ENCODE peak calls at places on chromosomes 4 and X, in eight cellular contexts. One of them, this sample, is unnamed.

GRCh38 chr4:75030028-75030427 is 97.1 kb downstream of the PARM1 start:
- DNase-seq in HCT116: no peak
- DNase-seq in iPS DF 6.9: no peak
- DNase-seq in CD8-positive, alpha-beta T cell: no peak
- DNase-seq in CD8-positive, alpha-beta memory T cell: no peak
- DNase-seq in kidney: no peak
- DNase-seq in naive thymus-derived CD4-positive, alpha-beta T cell: no peak
- DNase-seq in uterus: no peak
- DNase-seq in this sample: no peak

GRCh38 chrX:49664824-49665223 is 31.0 kb downstream of the PAGE1 start:
- DNase-seq in HCT116: no peak
- DNase-seq in iPS DF 6.9: no peak
- DNase-seq in CD8-positive, alpha-beta T cell: no peak
- DNase-seq in CD8-positive, alpha-beta memory T cell: no peak
- DNase-seq in kidney: no peak
- DNase-seq in naive thymus-derived CD4-positive, alpha-beta T cell: no peak
- DNase-seq in uterus: no peak
- DNase-seq in this sample: no peak

GRCh38 chrX:48761674-48762471 is at the start of gene GLOD5:
- DNase-seq in HCT116: peak; percentile 35
- DNase-seq in iPS DF 6.9: peak; percentile 35
- DNase-seq in CD8-positive, alpha-beta T cell: no peak
- DNase-seq in CD8-positive, alpha-beta memory T cell: no peak
- DNase-seq in kidney: no peak
- DNase-seq in naive thymus-derived CD4-positive, alpha-beta T cell: no peak
- DNase-seq in uterus: no peak
- DNase-seq in this sample: no peak

GRCh38 chr4:156547439-156547838 is 424.2 kb downstream of the PDGFC start:
- DNase-seq in HCT116: no peak
- DNase-seq in iPS DF 6.9: no peak
- DNase-seq in CD8-positive, alpha-beta T cell: no peak
- DNase-seq in CD8-positive, alpha-beta memory T cell: no peak
- DNase-seq in kidney: no peak
- DNase-seq in naive thymus-derived CD4-positive, alpha-beta T cell: no peak
- DNase-seq in uterus: no peak
- DNase-seq in this sample: no peak

GRCh38 chrX:57286507-57287251 is at the start of gene FAAH2:
- DNase-seq in HCT116: peak; percentile 90
- DNase-seq in iPS DF 6.9: no peak
- DNase-seq in CD8-positive, alpha-beta T cell: peak; percentile 18
- DNase-seq in CD8-positive, alpha-beta memory T cell: peak; percentile 56
- DNase-seq in kidney: peak; percentile 86
- DNase-seq in naive thymus-derived CD4-positive, alpha-beta T cell: peak; percentile 62
- DNase-seq in uterus: no peak
- DNase-seq in this sample: no peak

GRCh38 chrX:2710496-2710895 is 19.4 kb downstream of the CD99 start:
- DNase-seq in HCT116: no peak
- DNase-seq in iPS DF 6.9: no peak
- DNase-seq in CD8-positive, alpha-beta T cell: no peak
- DNase-seq in CD8-positive, alpha-beta memory T cell: peak; percentile 26
- DNase-seq in kidney: no peak
- DNase-seq in naive thymus-derived CD4-positive, alpha-beta T cell: no peak
- DNase-seq in uterus: no peak
- DNase-seq in this sample: no peak

GRCh38 chrX:42533761-42534160 is 244.2 kb downstream of the PPP1R2C start:
- DNase-seq in HCT116: no peak
- DNase-seq in iPS DF 6.9: no peak
- DNase-seq in CD8-positive, alpha-beta T cell: no peak
- DNase-seq in CD8-positive, alpha-beta memory T cell: no peak
- DNase-seq in kidney: no peak
- DNase-seq in naive thymus-derived CD4-positive, alpha-beta T cell: no peak
- DNase-seq in uterus: no peak
- DNase-seq in this sample: no peak

GRCh38 chr4:95018845-95019244 is 261.1 kb downstream of the BMPR1B start:
- DNase-seq in HCT116: no peak
- DNase-seq in iPS DF 6.9: no peak
- DNase-seq in CD8-positive, alpha-beta T cell: no peak
- DNase-seq in CD8-positive, alpha-beta memory T cell: no peak
- DNase-seq in kidney: no peak
- DNase-seq in naive thymus-derived CD4-positive, alpha-beta T cell: no peak
- DNase-seq in uterus: no peak
- DNase-seq in this sample: no peak

GRCh38 chrX:25524150-25524549 is 508.4 kb upstream of the ARX start:
- DNase-seq in HCT116: no peak
- DNase-seq in iPS DF 6.9: no peak
- DNase-seq in CD8-positive, alpha-beta T cell: no peak
- DNase-seq in CD8-positive, alpha-beta memory T cell: no peak
- DNase-seq in kidney: no peak
- DNase-seq in naive thymus-derived CD4-positive, alpha-beta T cell: no peak
- DNase-seq in uterus: no peak
- DNase-seq in this sample: no peak

GRCh38 chr4:158588777-158589176 is 67.1 kb downstream of the RXFP1 start:
- DNase-seq in HCT116: no peak
- DNase-seq in iPS DF 6.9: no peak
- DNase-seq in CD8-positive, alpha-beta T cell: no peak
- DNase-seq in CD8-positive, alpha-beta memory T cell: no peak
- DNase-seq in kidney: no peak
- DNase-seq in naive thymus-derived CD4-positive, alpha-beta T cell: no peak
- DNase-seq in uterus: no peak
- DNase-seq in this sample: no peak

GRCh38 chr4:94290245-94290644 is 52.4 kb downstream of the HPGDS start:
- DNase-seq in HCT116: no peak
- DNase-seq in iPS DF 6.9: no peak
- DNase-seq in CD8-positive, alpha-beta T cell: no peak
- DNase-seq in CD8-positive, alpha-beta memory T cell: no peak
- DNase-seq in kidney: no peak
- DNase-seq in naive thymus-derived CD4-positive, alpha-beta T cell: no peak
- DNase-seq in uterus: no peak
- DNase-seq in this sample: no peak

GRCh38 chrX:78024349-78025108 is 55.1 kb upstream of the PGAM4 start:
- DNase-seq in HCT116: peak; percentile 43
- DNase-seq in iPS DF 6.9: no peak
- DNase-seq in CD8-positive, alpha-beta T cell: no peak
- DNase-seq in CD8-positive, alpha-beta memory T cell: peak; percentile 37
- DNase-seq in kidney: no peak
- DNase-seq in naive thymus-derived CD4-positive, alpha-beta T cell: peak; percentile 63
- DNase-seq in uterus: no peak
- DNase-seq in this sample: no peak

GRCh38 chr4:15670576-15670975 is 11.1 kb upstream of the FAM200B start:
- DNase-seq in HCT116: no peak
- DNase-seq in iPS DF 6.9: no peak
- DNase-seq in CD8-positive, alpha-beta T cell: no peak
- DNase-seq in CD8-positive, alpha-beta memory T cell: no peak
- DNase-seq in kidney: no peak
- DNase-seq in naive thymus-derived CD4-positive, alpha-beta T cell: no peak
- DNase-seq in uterus: no peak
- DNase-seq in this sample: no peak

GRCh38 chrX:97126020-97126419 is 242.3 kb downstream of the RPA4 start:
- DNase-seq in HCT116: no peak
- DNase-seq in iPS DF 6.9: no peak
- DNase-seq in CD8-positive, alpha-beta T cell: no peak
- DNase-seq in CD8-positive, alpha-beta memory T cell: no peak
- DNase-seq in kidney: no peak
- DNase-seq in naive thymus-derived CD4-positive, alpha-beta T cell: no peak
- DNase-seq in uterus: no peak
- DNase-seq in this sample: no peak

GRCh38 chr4:53563824-53564223 is 27.5 kb downstream of the LNX1 start:
- DNase-seq in HCT116: no peak
- DNase-seq in iPS DF 6.9: no peak
- DNase-seq in CD8-positive, alpha-beta T cell: no peak
- DNase-seq in CD8-positive, alpha-beta memory T cell: no peak
- DNase-seq in kidney: no peak
- DNase-seq in naive thymus-derived CD4-positive, alpha-beta T cell: no peak
- DNase-seq in uterus: no peak
- DNase-seq in this sample: no peak

GRCh38 chrX:41010188-41010846 is 74.9 kb upstream of the USP9X start:
- DNase-seq in HCT116: no peak
- DNase-seq in iPS DF 6.9: no peak
- DNase-seq in CD8-positive, alpha-beta T cell: peak; percentile 0
- DNase-seq in CD8-positive, alpha-beta memory T cell: peak; percentile 45
- DNase-seq in kidney: peak; percentile 94
- DNase-seq in naive thymus-derived CD4-positive, alpha-beta T cell: peak; percentile 62
- DNase-seq in uterus: peak; percentile 81
- DNase-seq in this sample: peak; percentile 44

GRCh38 chrX:50638123-50638522 is 167.5 kb upstream of the DGKK start:
- DNase-seq in HCT116: no peak
- DNase-seq in iPS DF 6.9: no peak
- DNase-seq in CD8-positive, alpha-beta T cell: no peak
- DNase-seq in CD8-positive, alpha-beta memory T cell: no peak
- DNase-seq in kidney: peak; percentile 74
- DNase-seq in naive thymus-derived CD4-positive, alpha-beta T cell: no peak
- DNase-seq in uterus: no peak
- DNase-seq in this sample: peak; percentile 11

GRCh38 chr4:189035091-189035490 is 895.9 kb downstream of the TRIML1 start:
- DNase-seq in HCT116: no peak
- DNase-seq in iPS DF 6.9: no peak
- DNase-seq in CD8-positive, alpha-beta T cell: no peak
- DNase-seq in CD8-positive, alpha-beta memory T cell: no peak
- DNase-seq in kidney: no peak
- DNase-seq in naive thymus-derived CD4-positive, alpha-beta T cell: no peak
- DNase-seq in uterus: no peak
- DNase-seq in this sample: no peak

GRCh38 chrX:9518896-9519295 is 54.0 kb downstream of the TBL1X start:
- DNase-seq in HCT116: no peak
- DNase-seq in iPS DF 6.9: no peak
- DNase-seq in CD8-positive, alpha-beta T cell: no peak
- DNase-seq in CD8-positive, alpha-beta memory T cell: no peak
- DNase-seq in kidney: no peak
- DNase-seq in naive thymus-derived CD4-positive, alpha-beta T cell: no peak
- DNase-seq in uterus: no peak
- DNase-seq in this sample: no peak

GRCh38 chrX:139290310-139290709 is 240.2 kb upstream of the F9 start:
- DNase-seq in HCT116: no peak
- DNase-seq in iPS DF 6.9: no peak
- DNase-seq in CD8-positive, alpha-beta T cell: no peak
- DNase-seq in CD8-positive, alpha-beta memory T cell: no peak
- DNase-seq in kidney: no peak
- DNase-seq in naive thymus-derived CD4-positive, alpha-beta T cell: no peak
- DNase-seq in uterus: no peak
- DNase-seq in this sample: no peak

GRCh38 chr4:3430524-3430923 is 11.2 kb upstream of the HGFAC start:
- DNase-seq in HCT116: no peak
- DNase-seq in iPS DF 6.9: no peak
- DNase-seq in CD8-positive, alpha-beta T cell: no peak
- DNase-seq in CD8-positive, alpha-beta memory T cell: no peak
- DNase-seq in kidney: peak; percentile 70
- DNase-seq in naive thymus-derived CD4-positive, alpha-beta T cell: no peak
- DNase-seq in uterus: no peak
- DNase-seq in this sample: no peak

GRCh38 chrX:40784516-40785151 is 49.3 kb upstream of the MED14 start:
- DNase-seq in HCT116: no peak
- DNase-seq in iPS DF 6.9: no peak
- DNase-seq in CD8-positive, alpha-beta T cell: no peak
- DNase-seq in CD8-positive, alpha-beta memory T cell: no peak
- DNase-seq in kidney: no peak
- DNase-seq in naive thymus-derived CD4-positive, alpha-beta T cell: no peak
- DNase-seq in uterus: no peak
- DNase-seq in this sample: no peak

GRCh38 chr4:168656946-168657473 is 160.2 kb downstream of the PALLD start:
- DNase-seq in HCT116: no peak
- DNase-seq in iPS DF 6.9: no peak
- DNase-seq in CD8-positive, alpha-beta T cell: no peak
- DNase-seq in CD8-positive, alpha-beta memory T cell: no peak
- DNase-seq in kidney: no peak
- DNase-seq in naive thymus-derived CD4-positive, alpha-beta T cell: no peak
- DNase-seq in uterus: no peak
- DNase-seq in this sample: no peak

GRCh38 chr4:4327652-4328121 is 37.6 kb downstream of the ZBTB49 start:
- DNase-seq in HCT116: no peak
- DNase-seq in iPS DF 6.9: peak; percentile 58
- DNase-seq in CD8-positive, alpha-beta T cell: no peak
- DNase-seq in CD8-positive, alpha-beta memory T cell: no peak
- DNase-seq in kidney: peak; percentile 77
- DNase-seq in naive thymus-derived CD4-positive, alpha-beta T cell: no peak
- DNase-seq in uterus: no peak
- DNase-seq in this sample: no peak

GRCh38 chrX:8273451-8273894 is 102.4 kb upstream of the VCX2 start:
- DNase-seq in HCT116: no peak
- DNase-seq in iPS DF 6.9: no peak
- DNase-seq in CD8-positive, alpha-beta T cell: no peak
- DNase-seq in CD8-positive, alpha-beta memory T cell: no peak
- DNase-seq in kidney: no peak
- DNase-seq in naive thymus-derived CD4-positive, alpha-beta T cell: no peak
- DNase-seq in uterus: no peak
- DNase-seq in this sample: no peak

GRCh38 chr4:123869517-123870282 is 473.1 kb downstream of the SPRY1 start:
- DNase-seq in HCT116: no peak
- DNase-seq in iPS DF 6.9: no peak
- DNase-seq in CD8-positive, alpha-beta T cell: no peak
- DNase-seq in CD8-positive, alpha-beta memory T cell: no peak
- DNase-seq in kidney: no peak
- DNase-seq in naive thymus-derived CD4-positive, alpha-beta T cell: no peak
- DNase-seq in uterus: peak; percentile 54
- DNase-seq in this sample: peak; percentile 38

GRCh38 chr4:10311939-10312338 is 145.3 kb downstream of the ZNF518B start:
- DNase-seq in HCT116: no peak
- DNase-seq in iPS DF 6.9: no peak
- DNase-seq in CD8-positive, alpha-beta T cell: no peak
- DNase-seq in CD8-positive, alpha-beta memory T cell: no peak
- DNase-seq in kidney: no peak
- DNase-seq in naive thymus-derived CD4-positive, alpha-beta T cell: no peak
- DNase-seq in uterus: no peak
- DNase-seq in this sample: no peak

GRCh38 chr4:8129136-8129535 is 29.5 kb downstream of the ABLIM2 start:
- DNase-seq in HCT116: no peak
- DNase-seq in iPS DF 6.9: no peak
- DNase-seq in CD8-positive, alpha-beta T cell: no peak
- DNase-seq in CD8-positive, alpha-beta memory T cell: no peak
- DNase-seq in kidney: no peak
- DNase-seq in naive thymus-derived CD4-positive, alpha-beta T cell: no peak
- DNase-seq in uterus: no peak
- DNase-seq in this sample: no peak
- H3K4me1 ChIP-seq in HCT116: no peaks in the 10 kb centered on the region
- H3K4me1 ChIP-seq in iPS DF 6.9: peaks cover 5% of the 10 kb centered on the region
- H3K4me1 ChIP-seq in CD8-positive, alpha-beta T cell: no peaks in the 10 kb centered on the region
- H3K4me1 ChIP-seq in CD8-positive, alpha-beta memory T cell: no peaks in the 10 kb centered on the region
- H3K4me1 ChIP-seq in kidney: no peaks in the 10 kb centered on the region
- H3K4me1 ChIP-seq in naive thymus-derived CD4-positive, alpha-beta T cell: no peaks in the 10 kb centered on the region
- H3K4me1 ChIP-seq in uterus: no peaks in the 10 kb centered on the region
- H3K4me1 ChIP-seq in this sample: peaks cover 43% of the 10 kb centered on the region

GRCh38 chr4:118772149-118773081 is 63.5 kb downstream of the SEC24D start:
- DNase-seq in HCT116: peak; percentile 34
- DNase-seq in iPS DF 6.9: no peak
- DNase-seq in CD8-positive, alpha-beta T cell: no peak
- DNase-seq in CD8-positive, alpha-beta memory T cell: peak; percentile 40
- DNase-seq in kidney: no peak
- DNase-seq in naive thymus-derived CD4-positive, alpha-beta T cell: peak; percentile 49
- DNase-seq in uterus: no peak
- DNase-seq in this sample: no peak
- H3K27ac ChIP-seq in HCT116: no peak overlapping the region
- H3K27ac ChIP-seq in iPS DF 6.9: no peak overlapping the region
- H3K27ac ChIP-seq in CD8-positive, alpha-beta T cell: no peak overlapping the region
- H3K27ac ChIP-seq in CD8-positive, alpha-beta memory T cell: no peak overlapping the region
- H3K27ac ChIP-seq in kidney: no peak overlapping the region
- H3K27ac ChIP-seq in naive thymus-derived CD4-positive, alpha-beta T cell: no peak overlapping the region
- H3K27ac ChIP-seq in uterus: peak overlapping the region; percentile 70
- H3K27ac ChIP-seq in this sample: peak overlapping the region; percentile 36

GRCh38 chr4:41142946-41143720 is 71.2 kb downstream of the APBB2 start:
- DNase-seq in HCT116: no peak
- DNase-seq in iPS DF 6.9: no peak
- DNase-seq in CD8-positive, alpha-beta T cell: no peak
- DNase-seq in CD8-positive, alpha-beta memory T cell: no peak
- DNase-seq in kidney: no peak
- DNase-seq in naive thymus-derived CD4-positive, alpha-beta T cell: no peak
- DNase-seq in uterus: peak; percentile 62
- DNase-seq in this sample: peak; percentile 65
- H3K4me1 ChIP-seq in HCT116: peaks cover 67% of the 10 kb centered on the region
- H3K4me1 ChIP-seq in iPS DF 6.9: peaks cover 2% of the 10 kb centered on the region
- H3K4me1 ChIP-seq in CD8-positive, alpha-beta T cell: no peaks in the 10 kb centered on the region
- H3K4me1 ChIP-seq in CD8-positive, alpha-beta memory T cell: no peaks in the 10 kb centered on the region
- H3K4me1 ChIP-seq in kidney: peaks cover 30% of the 10 kb centered on the region
- H3K4me1 ChIP-seq in naive thymus-derived CD4-positive, alpha-beta T cell: no peaks in the 10 kb centered on the region
- H3K4me1 ChIP-seq in uterus: peaks cover 4% of the 10 kb centered on the region
- H3K4me1 ChIP-seq in this sample: peaks cover 56% of the 10 kb centered on the region

GRCh38 chrX:30904186-30904585 is 15.1 kb upstream of the TAB3 start:
- DNase-seq in HCT116: no peak
- DNase-seq in iPS DF 6.9: no peak
- DNase-seq in CD8-positive, alpha-beta T cell: no peak
- DNase-seq in CD8-positive, alpha-beta memory T cell: no peak
- DNase-seq in kidney: no peak
- DNase-seq in naive thymus-derived CD4-positive, alpha-beta T cell: no peak
- DNase-seq in uterus: no peak
- DNase-seq in this sample: no peak
- H3K27ac ChIP-seq in HCT116: no peak overlapping the region
- H3K27ac ChIP-seq in iPS DF 6.9: no peak overlapping the region
- H3K27ac ChIP-seq in CD8-positive, alpha-beta T cell: no peak overlapping the region
- H3K27ac ChIP-seq in CD8-positive, alpha-beta memory T cell: no peak overlapping the region
- H3K27ac ChIP-seq in kidney: no peak overlapping the region
- H3K27ac ChIP-seq in naive thymus-derived CD4-positive, alpha-beta T cell: no peak overlapping the region
- H3K27ac ChIP-seq in uterus: peak overlapping the region; percentile 38
- H3K27ac ChIP-seq in this sample: no peak overlapping the region

This sample was measured in gastrocnemius medialis.